ENCODE peak calls at places on chromosomes 3 and 15, in nine cellular contexts. H, Y, W, L, O, S, E, X and U are unnamed samples.

GRCh38 chr3:62630664-62631063 is 244.6 kb downstream of the CADPS start:
- DNase-seq in H (no peak), Y (no peak), W (no peak), L (no peak), O (no peak), S (no peak), E (no peak), X (no peak), U (no peak)

GRCh38 chr3:30505866-30506517 is 100.4 kb upstream of the TGFBR2 start:
- DNase-seq in H (no peak), Y (no peak), W (peak; percentile 75), L (no peak), O (peak; percentile 93), S (no peak), E (no peak), X (no peak), U (no peak)

GRCh38 chr15:42890161-42890913 is 30.2 kb downstream of the TTBK2 start:
- DNase-seq in H (no peak), Y (no peak), W (peak; percentile 68), L (no peak), O (peak; percentile 71), S (no peak), E (peak; percentile 60), X (no peak), U (no peak)

GRCh38 chr15:83653639-83654378 is at the start of gene ADAMTSL3:
- DNase-seq in H (no peak), Y (no peak), W (peak; percentile 41), L (peak; percentile 86), O (peak; percentile 52), S (peak; percentile 92), E (peak; percentile 71), X (no peak), U (peak; percentile 92)

GRCh38 chr15:77649019-77649418 is 16.3 kb upstream of the LINGO1 start:
- DNase-seq in H (no peak), Y (no peak), W (no peak), L (no peak), O (no peak), S (no peak), E (no peak), X (no peak), U (no peak)

GRCh38 chr15:45457215-45457614 is 65.3 kb downstream of the SLC30A4 start:
- DNase-seq in H (no peak), Y (no peak), W (peak; percentile 9), L (no peak), O (no peak), S (no peak), E (no peak), X (no peak), U (no peak)

GRCh38 chr3:43921056-43921455 is 230.3 kb downstream of the ABHD5 start:
- DNase-seq in H (no peak), Y (no peak), W (peak; percentile 45), L (no peak), O (no peak), S (no peak), E (no peak), X (no peak), U (no peak)

GRCh38 chr3:123066896-123067688 is at the start of gene PDIA5:
- DNase-seq in H (peak; percentile 80), Y (peak; percentile 38), W (peak; percentile 91), L (peak; percentile 94), O (peak; percentile 94), S (peak; percentile 95), E (peak; percentile 92), X (peak; percentile 44), U (peak; percentile 96)

GRCh38 chr15:52179278-52180195 is 11.7 kb downstream of the GNB5 start:
- DNase-seq in H (peak; percentile 72), Y (peak; percentile 59), W (peak; percentile 83), L (peak; percentile 84), O (peak; percentile 85), S (peak; percentile 89), E (peak; percentile 87), X (peak; percentile 86), U (peak; percentile 82)

GRCh38 chr15:31155136-31155535 is 53.6 kb upstream of the TRPM1 start:
- DNase-seq in H (no peak), Y (no peak), W (no peak), L (no peak), O (no peak), S (no peak), E (no peak), X (no peak), U (no peak)

GRCh38 chr3:10376353-10376752 is 55.4 kb upstream of the SEC13 start:
- DNase-seq in H (no peak), Y (no peak), W (no peak), L (no peak), O (no peak), S (no peak), E (no peak), X (no peak), U (no peak)

GRCh38 chr3:122343654-122344053 is 18.6 kb downstream of the CSTA start:
- DNase-seq in H (no peak), Y (no peak), W (no peak), L (no peak), O (no peak), S (no peak), E (no peak), X (no peak), U (no peak)

GRCh38 chr3:39639344-39640236 is 169.8 kb upstream of the MYRIP start:
- DNase-seq in H (no peak), Y (no peak), W (peak; percentile 93), L (no peak), O (peak; percentile 98), S (no peak), E (peak; percentile 92), X (no peak), U (no peak)

GRCh38 chr15:73704869-73705645 is 20.9 kb downstream of the CD276 start:
- DNase-seq in H (peak; percentile 20), Y (no peak), W (peak; percentile 68), L (peak; percentile 73), O (peak; percentile 45), S (peak; percentile 69), E (peak; percentile 66), X (peak; percentile 58), U (peak; percentile 61)

GRCh38 chr3:152961323-152961722 is 126.4 kb downstream of the P2RY1 start:
- DNase-seq in H (peak; percentile 11), Y (no peak), W (peak; percentile 55), L (no peak), O (peak; percentile 10), S (no peak), E (peak; percentile 60), X (no peak), U (no peak)

GRCh38 chr15:43514241-43515057 is 3.0 kb upstream of the MAP1A start:
- DNase-seq in H (peak; percentile 12), Y (no peak), W (peak; percentile 47), L (peak; percentile 81), O (peak; percentile 45), S (peak; percentile 80), E (peak; percentile 33), X (peak; percentile 20), U (no peak)

GRCh38 chr3:127184870-127185216 is 8.1 kb upstream of the PRR23E start:
- DNase-seq in H (no peak), Y (no peak), W (no peak), L (no peak), O (no peak), S (no peak), E (no peak), X (no peak), U (no peak)

GRCh38 chr15:65184305-65184943 is 718 bp downstream of the CLPX start:
- DNase-seq in H (no peak), Y (peak; percentile 5), W (peak; percentile 56), L (peak; percentile 79), O (peak; percentile 67), S (peak; percentile 75), E (peak; percentile 69), X (peak; percentile 26), U (peak; percentile 54)

GRCh38 chr3:242986-243706 is 46.6 kb downstream of the CHL1 start:
- DNase-seq in H (no peak), Y (no peak), W (peak; percentile 10), L (no peak), O (peak; percentile 80), S (no peak), E (peak; percentile 64), X (no peak), U (no peak)

GRCh38 chr3:146161725-146162047 is 702 bp upstream of the PLOD2 start:
- DNase-seq in H (no peak), Y (peak; percentile 38), W (peak; percentile 71), L (peak; percentile 56), O (peak; percentile 74), S (peak; percentile 57), E (peak; percentile 52), X (no peak), U (peak; percentile 38)

GRCh38 chr15:71110800-71111565 is 4.3 kb upstream of the THSD4 start:
- DNase-seq in H (no peak), Y (no peak), W (no peak), L (no peak), O (no peak), S (no peak), E (no peak), X (no peak), U (no peak)

GRCh38 chr3:94401466-94401865 is 338.6 kb downstream of the NSUN3 start:
- DNase-seq in H (no peak), Y (no peak), W (no peak), L (no peak), O (no peak), S (no peak), E (no peak), X (no peak), U (no peak)